ENCODE peak calls at places on chromosomes 6 and 20, in six cellular contexts. S is cardiac fibroblast; Z is GM10248; K is CD4-positive, alpha-beta T cell; L is IMR-90; R is prostate gland. I is an unnamed sample.

GRCh38 chr20:45308078-45308778 is at the start of gene MATN4:
- DNase-seq in S (no peak), Z (no peak), K (no peak), L (no peak), R (peak), I (no peak)

GRCh38 chr20:56195946-56196345 is 52.6 kb upstream of the MC3R start:
- DNase-seq in S (no peak), Z (no peak), K (no peak), L (no peak), R (no peak), I (no peak)

GRCh38 chr6:150293423-150294280 is 75.2 kb upstream of the IYD start:
- DNase-seq in S (peak), Z (no peak), K (no peak), L (peak), R (no peak), I (no peak)

GRCh38 chr20:15560936-15561531 is 1012.2 kb downstream of the KIF16B start:
- DNase-seq in S (no peak), Z (no peak), K (no peak), L (no peak), R (no peak), I (no peak)

GRCh38 chr6:11277275-11278206 is 45.1 kb upstream of the NEDD9 start:
- DNase-seq in S (peak), Z (peak), K (no peak), L (peak), R (peak), I (no peak)

GRCh38 chr6:111469543-111469942 is 13.5 kb downstream of the REV3L start:
- DNase-seq in S (no peak), Z (no peak), K (no peak), L (no peak), R (no peak), I (no peak)

GRCh38 chr6:86791476-86791875 is 145.9 kb upstream of the HTR1E start:
- DNase-seq in S (no peak), Z (no peak), K (no peak), L (no peak), R (no peak), I (no peak)

GRCh38 chr6:68634503-68635411 is at the start of gene ADGRB3:
- DNase-seq in S (peak), Z (peak), K (no peak), L (peak), R (peak), I (peak)

GRCh38 chr6:143570147-143570853 is 58.8 kb upstream of the FUCA2 start:
- DNase-seq in S (no peak), Z (no peak), K (no peak), L (no peak), R (no peak), I (no peak)

GRCh38 chr6:169859978-169860703 is 108.7 kb downstream of the ERMARD start:
- DNase-seq in S (no peak), Z (no peak), K (no peak), L (no peak), R (no peak), I (no peak)

GRCh38 chr6:43239054-43239453 is 4.2 kb upstream of the TTBK1 start:
- DNase-seq in S (no peak), Z (no peak), K (no peak), L (no peak), R (no peak), I (no peak)

GRCh38 chr20:32230707-32231106 is 23.0 kb downstream of the POFUT1 start:
- DNase-seq in S (no peak), Z (no peak), K (no peak), L (no peak), R (no peak), I (no peak)

GRCh38 chr20:51760905-51761544 is 7.2 kb downstream of the ATP9A start:
- DNase-seq in S (peak), Z (no peak), K (no peak), L (peak), R (no peak), I (no peak)

GRCh38 chr20:45835230-45836224 is 1.9 kb downstream of the SNX21 start:
- DNase-seq in S (peak), Z (no peak), K (no peak), L (peak), R (no peak), I (no peak)

GRCh38 chr6:140225587-140226438 is 851.4 kb upstream of the CITED2 start:
- DNase-seq in S (peak), Z (no peak), K (no peak), L (peak), R (no peak), I (no peak)

GRCh38 chr6:71392286-71392685 is 103.7 kb downstream of the OGFRL1 start:
- DNase-seq in S (no peak), Z (no peak), K (no peak), L (peak), R (no peak), I (no peak)

GRCh38 chr6:138107752-138108592 is 753 bp upstream of the PERP start:
- DNase-seq in S (no peak), Z (peak), K (peak), L (no peak), R (peak), I (peak)

GRCh38 chr20:25269057-25269832 is 21.4 kb downstream of the PYGB start:
- DNase-seq in S (no peak), Z (no peak), K (no peak), L (no peak), R (no peak), I (no peak)

GRCh38 chr6:43181942-43182860 is at the start of gene CUL9:
- DNase-seq in S (peak), Z (peak), K (peak), L (peak), R (peak), I (peak)

GRCh38 chr20:58405504-58406291 is 16.7 kb downstream of the VAPB start:
- DNase-seq in S (peak), Z (no peak), K (no peak), L (no peak), R (no peak), I (no peak)

GRCh38 chr6:46453221-46453620 is 38.0 kb downstream of the RCAN2 start:
- DNase-seq in S (peak), Z (no peak), K (no peak), L (peak), R (peak), I (no peak)

GRCh38 chr20:37821691-37822655 is 81.0 kb upstream of the VSTM2L start:
- DNase-seq in S (peak), Z (no peak), K (no peak), L (peak), R (no peak), I (no peak)

GRCh38 chr20:60037120-60037499 is 78.9 kb downstream of the CDH26 start:
- DNase-seq in S (no peak), Z (no peak), K (no peak), L (peak), R (no peak), I (no peak)
- TF ChIP-seq CTCF in S (peak), Z (no peak), K (no peak), L (peak), R (no peak), I (peak)

GRCh38 chr6:39926668-39927067 is 7.6 kb downstream of the MOCS1 start:
- DNase-seq in S (no peak), Z (no peak), K (no peak), L (no peak), R (no peak), I (no peak)
- TF ChIP-seq CTCF in S (no peak), Z (no peak), K (no peak), L (no peak), R (no peak), I (no peak)

GRCh38 chr6:135161411-135161810 is 19.7 kb upstream of the MYB start:
- DNase-seq in S (no peak), Z (no peak), K (no peak), L (no peak), R (no peak), I (no peak)

GRCh38 chr6:135162678-135163439 is 18.2 kb upstream of the MYB start:
- DNase-seq in S (peak), Z (no peak), K (peak), L (no peak), R (no peak), I (peak)

GRCh38 chr6:135158397-135158796 is 22.7 kb upstream of the MYB start:
- DNase-seq in S (no peak), Z (no peak), K (no peak), L (no peak), R (no peak), I (no peak)

GRCh38 chr6:135161996-135162395 is 19.1 kb upstream of the MYB start:
- DNase-seq in S (no peak), Z (peak), K (no peak), L (no peak), R (no peak), I (no peak)

GRCh38 chr6:135159531-135159930 is 21.6 kb upstream of the MYB start:
- DNase-seq in S (no peak), Z (peak), K (no peak), L (no peak), R (no peak), I (no peak)
- TF ChIP-seq CTCF in S (no peak), Z (no peak), K (no peak), L (no peak), R (no peak), I (no peak)

DNA sequence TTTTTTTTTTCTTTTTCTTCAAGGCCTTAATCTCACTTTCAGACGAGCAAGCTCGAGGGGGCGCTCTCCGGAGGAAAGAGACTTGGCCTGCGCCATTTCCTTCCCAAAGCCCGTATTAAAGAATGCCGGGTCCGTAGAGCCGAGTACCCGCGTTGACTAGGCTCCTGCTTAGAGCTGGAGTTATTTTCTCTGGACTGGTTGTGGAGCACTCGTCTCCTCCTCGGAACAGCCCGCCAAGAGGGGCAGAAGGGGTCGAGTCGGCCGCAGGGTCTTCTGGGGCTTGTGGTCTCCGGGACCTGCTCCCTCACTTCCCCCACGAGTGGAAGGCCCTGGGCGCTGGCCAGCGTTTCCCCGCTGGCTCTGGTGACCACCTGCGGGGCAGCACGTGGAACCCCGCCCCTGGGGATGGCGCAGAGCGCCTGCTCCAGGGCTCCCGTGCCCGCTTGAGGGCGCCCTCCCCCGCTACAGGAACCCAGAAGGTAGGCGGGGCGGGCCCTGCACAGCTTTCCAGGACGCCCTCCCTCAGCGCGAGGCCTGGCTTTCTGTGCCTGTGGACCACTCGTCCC is 2.7 kb upstream of the MEI4 start:
- DNase-seq in S (peak), Z (peak), K (peak), L (no peak), R (no peak), I (peak)
- TF ChIP-seq CTCF in S (peak), Z (peak), K (no peak), L (peak), R (no peak), I (peak)

DNA sequence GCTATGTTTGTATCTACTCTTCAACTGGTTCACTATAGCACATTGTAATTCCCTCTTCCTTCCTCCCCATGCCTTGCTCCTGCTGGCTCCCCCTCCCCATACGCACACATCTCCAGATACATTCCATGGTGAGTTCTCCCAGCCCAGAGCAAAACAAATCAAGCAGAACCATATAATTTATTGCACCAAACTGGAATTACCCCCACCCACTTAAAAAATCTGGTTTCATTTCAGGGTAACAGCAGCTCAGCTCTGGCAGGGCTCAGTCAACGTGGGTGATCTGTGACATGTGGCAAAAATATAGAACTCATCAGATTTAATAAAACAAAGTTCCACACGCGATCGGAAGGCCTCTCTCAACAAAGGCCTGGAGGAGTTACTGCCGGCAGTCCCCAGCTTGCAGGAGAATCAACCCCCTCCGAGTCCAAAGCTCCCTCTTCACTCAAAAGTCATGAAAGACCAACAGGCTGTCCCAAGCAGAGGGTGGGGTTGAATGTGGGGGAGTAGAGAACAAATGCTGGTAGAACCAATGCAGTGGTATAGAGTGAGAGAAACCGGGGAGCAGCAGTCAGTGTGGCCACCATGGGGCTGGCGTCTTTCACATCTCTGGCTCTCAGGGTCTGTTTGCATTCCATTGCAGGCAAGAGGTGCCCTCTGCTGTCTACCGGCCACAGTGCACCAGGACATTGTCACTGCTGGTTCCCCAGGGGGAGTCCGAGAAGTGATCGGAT is 323.3 kb upstream of the NT5E start:
- DNase-seq in S (peak), Z (peak), K (no peak), L (peak), R (no peak), I (peak)
- TF ChIP-seq CTCF in S (peak), Z (peak), K (no peak), L (peak), R (no peak), I (peak)

GRCh38 chr20:63957004-63957689 is 931 bp upstream of the UCKL1 start:
- DNase-seq in S (peak), Z (peak), K (peak), L (peak), R (peak), I (peak)
- TF ChIP-seq CTCF in S (peak), Z (no peak), K (no peak), L (no peak), R (no peak), I (peak)

GRCh38 chr20:23602699-23603098 is 3.0 kb downstream of the CST9 start:
- DNase-seq in S (no peak), Z (no peak), K (no peak), L (no peak), R (no peak), I (no peak)
- TF ChIP-seq CTCF in S (no peak), Z (no peak), K (no peak), L (no peak), R (no peak), I (no peak)

GRCh38 chr20:50435397-50436051 is 74.7 kb upstream of the PTPN1 start:
- DNase-seq in S (no peak), Z (no peak), K (no peak), L (no peak), R (no peak), I (no peak)
- TF ChIP-seq CTCF in S (no peak), Z (no peak), K (no peak), L (no peak), R (no peak), I (no peak)

DNA sequence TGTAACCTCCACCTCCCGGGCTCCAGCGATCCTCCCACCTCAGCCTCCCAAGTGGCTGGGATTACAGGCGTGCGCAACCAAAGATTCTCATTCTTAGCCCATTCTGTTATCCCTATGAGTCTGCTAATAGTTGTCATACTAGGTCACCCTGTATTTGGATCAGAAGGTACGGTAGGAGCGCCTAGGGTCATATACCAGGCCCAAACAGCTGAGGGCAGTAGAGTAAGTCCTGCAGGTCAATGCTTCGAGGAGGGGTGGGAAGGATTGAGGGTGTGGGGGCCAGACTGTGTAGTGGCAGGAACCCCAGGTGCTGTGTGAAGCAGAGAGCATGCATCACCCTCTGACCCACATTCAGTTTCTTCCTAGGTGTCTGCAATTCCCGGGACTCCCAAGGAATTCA is 22.7 kb upstream of the POU5F1 start:
- DNase-seq in S (no peak), Z (no peak), K (no peak), L (no peak), R (no peak), I (no peak)
- TF ChIP-seq CTCF in S (no peak), Z (peak), K (no peak), L (no peak), R (no peak), I (no peak)

I was measured in progenitor cell of endocrine pancreas.